ENCODE peak calls at places on chromosome 1, in seven cellular contexts. One of them, this sample, is unnamed.

GRCh38 chr1:41404308-41404755 is 43.1 kb downstream of the FOXO6 start:
- DNase-seq in keratinocyte: no peak
- DNase-seq in fibroblast of pulmonary artery: peak
- DNase-seq in bronchial epithelial cell: peak
- DNase-seq in vagina: no peak
- DNase-seq in heart left ventricle: no peak
- DNase-seq in tibial artery: no peak
- DNase-seq in this sample: no peak

GRCh38 chr1:66339944-66340343 is 194.0 kb upstream of the SGIP1 start:
- DNase-seq in keratinocyte: no peak
- DNase-seq in tibial artery: no peak
- DNase-seq in vagina: no peak
- DNase-seq in fibroblast of pulmonary artery: peak
- DNase-seq in heart left ventricle: no peak
- DNase-seq in bronchial epithelial cell: no peak
- DNase-seq in this sample: no peak

GRCh38 chr1:53073899-53074311 is 11.9 kb downstream of the PODN start:
- DNase-seq in vagina: no peak
- DNase-seq in fibroblast of pulmonary artery: no peak
- DNase-seq in heart left ventricle: peak
- DNase-seq in keratinocyte: no peak
- DNase-seq in bronchial epithelial cell: no peak
- DNase-seq in tibial artery: peak
- DNase-seq in this sample: peak

GRCh38 chr1:157659576-157660247 is 40.9 kb downstream of the FCRL3 start:
- DNase-seq in bronchial epithelial cell: no peak
- DNase-seq in keratinocyte: no peak
- DNase-seq in vagina: no peak
- DNase-seq in heart left ventricle: no peak
- DNase-seq in fibroblast of pulmonary artery: no peak
- DNase-seq in tibial artery: no peak
- DNase-seq in this sample: no peak

GRCh38 chr1:34060901-34061415 is 104.1 kb downstream of the CSMD2 start:
- DNase-seq in tibial artery: peak
- DNase-seq in bronchial epithelial cell: no peak
- DNase-seq in vagina: no peak
- DNase-seq in heart left ventricle: no peak
- DNase-seq in keratinocyte: no peak
- DNase-seq in fibroblast of pulmonary artery: no peak
- DNase-seq in this sample: peak

GRCh38 chr1:83500987-83501591 is 497.8 kb downstream of the TTLL7 start:
- DNase-seq in fibroblast of pulmonary artery: no peak
- DNase-seq in keratinocyte: no peak
- DNase-seq in heart left ventricle: no peak
- DNase-seq in tibial artery: no peak
- DNase-seq in bronchial epithelial cell: peak
- DNase-seq in vagina: no peak
- DNase-seq in this sample: no peak

GRCh38 chr1:6601865-6602668 is 602 bp downstream of the KLHL21 start:
- DNase-seq in heart left ventricle: peak
- DNase-seq in vagina: no peak
- DNase-seq in bronchial epithelial cell: peak
- DNase-seq in tibial artery: peak
- DNase-seq in fibroblast of pulmonary artery: no peak
- DNase-seq in keratinocyte: no peak
- DNase-seq in this sample: peak

GRCh38 chr1:204947747-204948146 is 77.1 kb downstream of the NFASC start:
- DNase-seq in tibial artery: no peak
- DNase-seq in fibroblast of pulmonary artery: no peak
- DNase-seq in bronchial epithelial cell: no peak
- DNase-seq in vagina: no peak
- DNase-seq in keratinocyte: no peak
- DNase-seq in heart left ventricle: no peak
- DNase-seq in this sample: no peak

GRCh38 chr1:92940541-92940940 is 20.7 kb downstream of the DIPK1A start:
- DNase-seq in vagina: no peak
- DNase-seq in tibial artery: no peak
- DNase-seq in keratinocyte: no peak
- DNase-seq in fibroblast of pulmonary artery: peak
- DNase-seq in bronchial epithelial cell: peak
- DNase-seq in heart left ventricle: no peak
- DNase-seq in this sample: peak

GRCh38 chr1:182888736-182889531 is 49.8 kb downstream of the DHX9 start:
- DNase-seq in heart left ventricle: no peak
- DNase-seq in fibroblast of pulmonary artery: peak
- DNase-seq in keratinocyte: no peak
- DNase-seq in vagina: no peak
- DNase-seq in bronchial epithelial cell: no peak
- DNase-seq in tibial artery: no peak
- DNase-seq in this sample: peak

GRCh38 chr1:202247104-202247503 is 53.5 kb downstream of the LGR6 start:
- DNase-seq in fibroblast of pulmonary artery: no peak
- DNase-seq in heart left ventricle: no peak
- DNase-seq in keratinocyte: no peak
- DNase-seq in bronchial epithelial cell: no peak
- DNase-seq in vagina: no peak
- DNase-seq in tibial artery: no peak
- DNase-seq in this sample: no peak

GRCh38 chr1:155729031-155729898 is 40.4 kb downstream of the DAP3 start:
- DNase-seq in bronchial epithelial cell: peak
- DNase-seq in fibroblast of pulmonary artery: peak
- DNase-seq in tibial artery: peak
- DNase-seq in keratinocyte: no peak
- DNase-seq in vagina: no peak
- DNase-seq in heart left ventricle: peak
- DNase-seq in this sample: peak

GRCh38 chr1:11245904-11246726 is 16.2 kb downstream of the MTOR start:
- DNase-seq in keratinocyte: no peak
- DNase-seq in vagina: no peak
- DNase-seq in bronchial epithelial cell: no peak
- DNase-seq in heart left ventricle: no peak
- DNase-seq in tibial artery: no peak
- DNase-seq in fibroblast of pulmonary artery: no peak
- DNase-seq in this sample: no peak

DNA sequence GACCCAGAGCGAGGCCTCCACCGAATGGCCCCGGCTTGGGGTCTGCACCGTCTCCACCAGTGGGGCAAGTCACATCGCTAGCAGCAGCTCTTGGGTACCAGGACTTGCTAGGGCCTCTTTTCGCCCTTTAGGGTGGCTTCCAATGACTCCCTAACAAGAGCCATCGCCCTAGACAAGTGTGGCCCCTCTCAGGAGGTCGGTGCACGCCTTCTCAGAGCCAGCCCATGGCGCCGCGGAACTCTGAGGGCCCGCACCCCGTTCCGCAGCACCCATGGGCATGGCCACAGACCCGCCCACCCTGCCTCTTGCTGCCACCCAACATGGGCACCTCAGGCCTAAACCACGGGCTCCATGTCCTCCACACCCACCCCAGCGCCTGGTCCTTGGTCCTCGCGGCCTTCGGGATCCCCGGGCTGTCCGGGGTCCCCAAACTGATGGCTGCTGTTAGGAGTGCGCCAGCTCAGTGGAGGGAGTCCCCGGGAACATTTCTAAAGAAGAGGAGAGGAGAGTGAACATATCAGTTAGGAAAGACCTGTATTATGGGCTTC is 3.2 kb upstream of the CACNA1S start:
- DNase-seq in vagina: no peak
- DNase-seq in heart left ventricle: no peak
- DNase-seq in fibroblast of pulmonary artery: no peak
- DNase-seq in tibial artery: no peak
- DNase-seq in bronchial epithelial cell: no peak
- DNase-seq in keratinocyte: no peak
- DNase-seq in this sample: no peak
- H3K4me3 ChIP-seq in vagina: no peak
- H3K4me3 ChIP-seq in heart left ventricle: no peak
- H3K4me3 ChIP-seq in fibroblast of pulmonary artery: no peak
- H3K4me3 ChIP-seq in tibial artery: peak
- H3K4me3 ChIP-seq in bronchial epithelial cell: no peak
- H3K4me3 ChIP-seq in keratinocyte: no peak
- H3K4me3 ChIP-seq in this sample: no peak

DNA sequence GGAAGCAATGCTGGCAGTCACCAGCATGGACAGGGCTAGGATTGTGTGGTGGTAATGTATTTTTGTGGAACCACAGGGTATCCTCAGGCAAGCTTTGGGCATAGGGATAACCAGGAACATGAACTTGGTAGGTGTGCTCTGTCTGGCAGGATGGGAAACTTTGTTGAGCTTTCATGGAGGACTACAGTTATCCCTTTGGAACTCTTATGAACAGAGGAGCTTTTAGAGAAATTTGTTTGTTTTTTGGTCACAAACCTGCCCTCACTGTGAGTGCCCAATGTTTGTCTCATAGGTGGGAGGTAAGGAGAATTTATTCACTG is 54.4 kb downstream of the MACF1 start:
- DNase-seq in fibroblast of pulmonary artery: no peak
- DNase-seq in vagina: no peak
- DNase-seq in bronchial epithelial cell: no peak
- DNase-seq in tibial artery: no peak
- DNase-seq in keratinocyte: no peak
- DNase-seq in heart left ventricle: no peak
- DNase-seq in this sample: no peak
- TF ChIP-seq CTCF in fibroblast of pulmonary artery: no peak
- TF ChIP-seq CTCF in vagina: no peak
- TF ChIP-seq CTCF in bronchial epithelial cell: no peak
- TF ChIP-seq CTCF in tibial artery: no peak
- TF ChIP-seq CTCF in keratinocyte: no peak
- TF ChIP-seq CTCF in heart left ventricle: no peak
- TF ChIP-seq CTCF in this sample: no peak

GRCh38 chr1:153790996-153791855 is 16.0 kb downstream of the SLC27A3 start:
- DNase-seq in heart left ventricle: no peak
- DNase-seq in tibial artery: no peak
- DNase-seq in fibroblast of pulmonary artery: peak
- DNase-seq in keratinocyte: no peak
- DNase-seq in bronchial epithelial cell: no peak
- DNase-seq in vagina: no peak
- DNase-seq in this sample: peak
- H3K4me3 ChIP-seq in heart left ventricle: peak
- H3K4me3 ChIP-seq in tibial artery: peak
- H3K4me3 ChIP-seq in fibroblast of pulmonary artery: peak
- H3K4me3 ChIP-seq in keratinocyte: no peak
- H3K4me3 ChIP-seq in bronchial epithelial cell: no peak
- H3K4me3 ChIP-seq in vagina: peak
- H3K4me3 ChIP-seq in this sample: peak

GRCh38 chr1:118157506-118157905 is 27.5 kb downstream of the SPAG17 start:
- DNase-seq in heart left ventricle: no peak
- DNase-seq in fibroblast of pulmonary artery: no peak
- DNase-seq in vagina: no peak
- DNase-seq in bronchial epithelial cell: no peak
- DNase-seq in tibial artery: no peak
- DNase-seq in keratinocyte: no peak
- DNase-seq in this sample: no peak

GRCh38 chr1:118155106-118155505 is 29.9 kb downstream of the SPAG17 start:
- DNase-seq in vagina: no peak
- DNase-seq in heart left ventricle: no peak
- DNase-seq in bronchial epithelial cell: no peak
- DNase-seq in keratinocyte: no peak
- DNase-seq in tibial artery: no peak
- DNase-seq in fibroblast of pulmonary artery: no peak
- DNase-seq in this sample: no peak

GRCh38 chr1:118158918-118159317 is 26.1 kb downstream of the SPAG17 start:
- DNase-seq in heart left ventricle: no peak
- DNase-seq in vagina: no peak
- DNase-seq in keratinocyte: peak
- DNase-seq in fibroblast of pulmonary artery: peak
- DNase-seq in bronchial epithelial cell: peak
- DNase-seq in tibial artery: no peak
- DNase-seq in this sample: peak

GRCh38 chr1:118151312-118151937 is 33.6 kb downstream of the SPAG17 start:
- DNase-seq in bronchial epithelial cell: peak
- DNase-seq in keratinocyte: peak
- DNase-seq in vagina: no peak
- DNase-seq in fibroblast of pulmonary artery: peak
- DNase-seq in heart left ventricle: no peak
- DNase-seq in tibial artery: peak
- DNase-seq in this sample: peak

DNA sequence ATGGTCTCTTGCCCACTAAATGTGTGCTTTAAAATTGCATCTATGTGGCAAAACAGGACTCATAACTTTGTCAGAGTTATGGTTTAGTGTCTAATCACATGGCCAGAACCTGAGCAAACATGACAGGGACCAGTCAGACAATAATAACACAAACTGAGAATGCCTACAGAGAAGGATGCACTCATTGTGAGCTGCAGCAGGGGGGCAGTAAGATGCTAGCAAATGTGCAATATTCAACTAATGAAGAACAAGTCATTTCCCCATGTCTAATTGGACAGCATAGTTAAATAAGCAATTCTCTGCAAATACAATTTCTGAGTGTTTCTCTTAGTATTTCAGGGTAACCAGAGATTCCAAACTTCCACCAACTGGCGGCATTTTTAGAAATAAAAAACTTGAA is 30.8 kb downstream of the SPAG17 start:
- DNase-seq in keratinocyte: no peak
- DNase-seq in fibroblast of pulmonary artery: peak
- DNase-seq in vagina: no peak
- DNase-seq in tibial artery: no peak
- DNase-seq in bronchial epithelial cell: peak
- DNase-seq in heart left ventricle: no peak
- DNase-seq in this sample: peak
- TF ChIP-seq CTCF in keratinocyte: peak
- TF ChIP-seq CTCF in fibroblast of pulmonary artery: peak
- TF ChIP-seq CTCF in vagina: no peak
- TF ChIP-seq CTCF in tibial artery: no peak
- TF ChIP-seq CTCF in bronchial epithelial cell: peak
- TF ChIP-seq CTCF in heart left ventricle: no peak
- TF ChIP-seq CTCF in this sample: peak